ENCODE peak calls at places on chromosomes 4 and X, in eight cellular contexts. One of them, this sample, is unnamed.

GRCh38 chr4:37662861-37663390 is 23.2 kb downstream of the RELL1 start:
- DNase-seq in fibroblast of the aortic adventitia: peak
- DNase-seq in endodermal cell: peak
- DNase-seq in HT1080: no peak
- DNase-seq in AG09309: no peak
- DNase-seq in NB4: no peak
- DNase-seq in activated CD4-positive, alpha-beta T cell treated with anti-CD3 and anti-CD28 coated beads, Interleukin-2, amount 10 ng/mL, durations not matched to agents 7 days and 5 days: no peak
- DNase-seq in neural progenitor cell: peak
- DNase-seq in this sample: peak

GRCh38 chr4:2341261-2341841 is 77.1 kb downstream of the ZFYVE28 start:
- DNase-seq in fibroblast of the aortic adventitia: no peak
- DNase-seq in endodermal cell: no peak
- DNase-seq in NB4: no peak
- DNase-seq in activated CD4-positive, alpha-beta T cell treated with anti-CD3 and anti-CD28 coated beads, Interleukin-2, amount 10 ng/mL, durations not matched to agents 7 days and 5 days: peak
- DNase-seq in neural progenitor cell: no peak
- DNase-seq in HT1080: no peak
- DNase-seq in AG09309: no peak
- DNase-seq in this sample: no peak

GRCh38 chr4:46123872-46124755 is at the start of gene GABRG1:
- DNase-seq in activated CD4-positive, alpha-beta T cell treated with anti-CD3 and anti-CD28 coated beads, Interleukin-2, amount 10 ng/mL, durations not matched to agents 7 days and 5 days: no peak
- DNase-seq in endodermal cell: peak
- DNase-seq in AG09309: no peak
- DNase-seq in neural progenitor cell: peak
- DNase-seq in NB4: no peak
- DNase-seq in HT1080: no peak
- DNase-seq in fibroblast of the aortic adventitia: no peak
- DNase-seq in this sample: peak

GRCh38 chrX:56798866-56799864 is 70.1 kb downstream of the NBDY start:
- DNase-seq in HT1080: no peak
- DNase-seq in endodermal cell: peak
- DNase-seq in fibroblast of the aortic adventitia: peak
- DNase-seq in AG09309: no peak
- DNase-seq in neural progenitor cell: peak
- DNase-seq in NB4: no peak
- DNase-seq in activated CD4-positive, alpha-beta T cell treated with anti-CD3 and anti-CD28 coated beads, Interleukin-2, amount 10 ng/mL, durations not matched to agents 7 days and 5 days: peak
- DNase-seq in this sample: no peak

GRCh38 chr4:7637139-7637538 is 202.4 kb upstream of the PSAPL1 start:
- DNase-seq in NB4: no peak
- DNase-seq in HT1080: no peak
- DNase-seq in activated CD4-positive, alpha-beta T cell treated with anti-CD3 and anti-CD28 coated beads, Interleukin-2, amount 10 ng/mL, durations not matched to agents 7 days and 5 days: no peak
- DNase-seq in neural progenitor cell: no peak
- DNase-seq in fibroblast of the aortic adventitia: no peak
- DNase-seq in endodermal cell: no peak
- DNase-seq in AG09309: no peak
- DNase-seq in this sample: no peak

GRCh38 chrX:79330022-79330421 is 37.1 kb downstream of the ITM2A start:
- DNase-seq in neural progenitor cell: peak
- DNase-seq in AG09309: no peak
- DNase-seq in fibroblast of the aortic adventitia: no peak
- DNase-seq in activated CD4-positive, alpha-beta T cell treated with anti-CD3 and anti-CD28 coated beads, Interleukin-2, amount 10 ng/mL, durations not matched to agents 7 days and 5 days: no peak
- DNase-seq in endodermal cell: peak
- DNase-seq in NB4: no peak
- DNase-seq in HT1080: no peak
- DNase-seq in this sample: peak

GRCh38 chr4:76251448-76252270 is at the start of gene FAM47E:
- DNase-seq in HT1080: peak
- DNase-seq in endodermal cell: peak
- DNase-seq in NB4: peak
- DNase-seq in neural progenitor cell: peak
- DNase-seq in AG09309: no peak
- DNase-seq in activated CD4-positive, alpha-beta T cell treated with anti-CD3 and anti-CD28 coated beads, Interleukin-2, amount 10 ng/mL, durations not matched to agents 7 days and 5 days: peak
- DNase-seq in fibroblast of the aortic adventitia: no peak
- DNase-seq in this sample: peak

GRCh38 chr4:137968956-137969709 is 273.0 kb downstream of the SLC7A11 start:
- DNase-seq in activated CD4-positive, alpha-beta T cell treated with anti-CD3 and anti-CD28 coated beads, Interleukin-2, amount 10 ng/mL, durations not matched to agents 7 days and 5 days: no peak
- DNase-seq in AG09309: peak
- DNase-seq in HT1080: no peak
- DNase-seq in fibroblast of the aortic adventitia: peak
- DNase-seq in NB4: no peak
- DNase-seq in endodermal cell: peak
- DNase-seq in neural progenitor cell: no peak
- DNase-seq in this sample: no peak

GRCh38 chr4:825969-826330 is at the start of gene CPLX1:
- DNase-seq in fibroblast of the aortic adventitia: no peak
- DNase-seq in AG09309: no peak
- DNase-seq in endodermal cell: peak
- DNase-seq in HT1080: no peak
- DNase-seq in activated CD4-positive, alpha-beta T cell treated with anti-CD3 and anti-CD28 coated beads, Interleukin-2, amount 10 ng/mL, durations not matched to agents 7 days and 5 days: no peak
- DNase-seq in neural progenitor cell: peak
- DNase-seq in NB4: no peak
- DNase-seq in this sample: peak

GRCh38 chr4:1072830-1073446 is 40.4 kb downstream of the RNF212 start:
- DNase-seq in HT1080: peak
- DNase-seq in endodermal cell: peak
- DNase-seq in activated CD4-positive, alpha-beta T cell treated with anti-CD3 and anti-CD28 coated beads, Interleukin-2, amount 10 ng/mL, durations not matched to agents 7 days and 5 days: peak
- DNase-seq in fibroblast of the aortic adventitia: peak
- DNase-seq in AG09309: peak
- DNase-seq in NB4: peak
- DNase-seq in neural progenitor cell: peak
- DNase-seq in this sample: peak

GRCh38 chr4:155353923-155354540 is 22.7 kb downstream of the MAP9 start:
- DNase-seq in neural progenitor cell: peak
- DNase-seq in HT1080: peak
- DNase-seq in endodermal cell: peak
- DNase-seq in fibroblast of the aortic adventitia: peak
- DNase-seq in activated CD4-positive, alpha-beta T cell treated with anti-CD3 and anti-CD28 coated beads, Interleukin-2, amount 10 ng/mL, durations not matched to agents 7 days and 5 days: peak
- DNase-seq in NB4: peak
- DNase-seq in AG09309: peak
- DNase-seq in this sample: peak

GRCh38 chrX:81121513-81122363 is 80.0 kb downstream of the HMGN5 start:
- DNase-seq in AG09309: peak
- DNase-seq in neural progenitor cell: peak
- DNase-seq in HT1080: peak
- DNase-seq in fibroblast of the aortic adventitia: peak
- DNase-seq in activated CD4-positive, alpha-beta T cell treated with anti-CD3 and anti-CD28 coated beads, Interleukin-2, amount 10 ng/mL, durations not matched to agents 7 days and 5 days: peak
- DNase-seq in endodermal cell: peak
- DNase-seq in NB4: peak
- DNase-seq in this sample: peak

GRCh38 chr4:79650794-79651431 is 242.9 kb upstream of the GK2 start:
- DNase-seq in neural progenitor cell: no peak
- DNase-seq in HT1080: peak
- DNase-seq in activated CD4-positive, alpha-beta T cell treated with anti-CD3 and anti-CD28 coated beads, Interleukin-2, amount 10 ng/mL, durations not matched to agents 7 days and 5 days: no peak
- DNase-seq in fibroblast of the aortic adventitia: peak
- DNase-seq in NB4: peak
- DNase-seq in AG09309: peak
- DNase-seq in endodermal cell: no peak
- DNase-seq in this sample: no peak

GRCh38 chr4:182306792-182307507 is 63.7 kb downstream of the TENM3 start:
- DNase-seq in HT1080: peak
- DNase-seq in AG09309: peak
- DNase-seq in activated CD4-positive, alpha-beta T cell treated with anti-CD3 and anti-CD28 coated beads, Interleukin-2, amount 10 ng/mL, durations not matched to agents 7 days and 5 days: no peak
- DNase-seq in neural progenitor cell: no peak
- DNase-seq in NB4: peak
- DNase-seq in fibroblast of the aortic adventitia: no peak
- DNase-seq in endodermal cell: no peak
- DNase-seq in this sample: no peak

GRCh38 chr4:109729155-109729562 is 711 bp downstream of the PLA2G12A start:
- DNase-seq in AG09309: no peak
- DNase-seq in neural progenitor cell: peak
- DNase-seq in endodermal cell: no peak
- DNase-seq in fibroblast of the aortic adventitia: peak
- DNase-seq in HT1080: no peak
- DNase-seq in activated CD4-positive, alpha-beta T cell treated with anti-CD3 and anti-CD28 coated beads, Interleukin-2, amount 10 ng/mL, durations not matched to agents 7 days and 5 days: peak
- DNase-seq in NB4: peak
- DNase-seq in this sample: peak

GRCh38 chr4:41709844-41710481 is 38.6 kb downstream of the PHOX2B start:
- DNase-seq in fibroblast of the aortic adventitia: peak
- DNase-seq in HT1080: peak
- DNase-seq in NB4: peak
- DNase-seq in activated CD4-positive, alpha-beta T cell treated with anti-CD3 and anti-CD28 coated beads, Interleukin-2, amount 10 ng/mL, durations not matched to agents 7 days and 5 days: no peak
- DNase-seq in AG09309: peak
- DNase-seq in neural progenitor cell: no peak
- DNase-seq in endodermal cell: no peak
- DNase-seq in this sample: no peak

GRCh38 chrX:53494427-53494826 is 60.3 kb upstream of the HSD17B10 start:
- DNase-seq in NB4: peak
- DNase-seq in HT1080: no peak
- DNase-seq in activated CD4-positive, alpha-beta T cell treated with anti-CD3 and anti-CD28 coated beads, Interleukin-2, amount 10 ng/mL, durations not matched to agents 7 days and 5 days: no peak
- DNase-seq in AG09309: no peak
- DNase-seq in fibroblast of the aortic adventitia: no peak
- DNase-seq in neural progenitor cell: no peak
- DNase-seq in endodermal cell: no peak
- DNase-seq in this sample: no peak

GRCh38 chrX:65463550-65463949 is 71.0 kb downstream of the LAS1L start:
- DNase-seq in HT1080: no peak
- DNase-seq in AG09309: no peak
- DNase-seq in endodermal cell: peak
- DNase-seq in fibroblast of the aortic adventitia: peak
- DNase-seq in NB4: no peak
- DNase-seq in neural progenitor cell: peak
- DNase-seq in activated CD4-positive, alpha-beta T cell treated with anti-CD3 and anti-CD28 coated beads, Interleukin-2, amount 10 ng/mL, durations not matched to agents 7 days and 5 days: no peak
- DNase-seq in this sample: peak

GRCh38 chrX:130055103-130055502 is 55.2 kb downstream of the ELF4 start:
- DNase-seq in AG09309: peak
- DNase-seq in HT1080: no peak
- DNase-seq in fibroblast of the aortic adventitia: peak
- DNase-seq in endodermal cell: peak
- DNase-seq in activated CD4-positive, alpha-beta T cell treated with anti-CD3 and anti-CD28 coated beads, Interleukin-2, amount 10 ng/mL, durations not matched to agents 7 days and 5 days: no peak
- DNase-seq in neural progenitor cell: no peak
- DNase-seq in NB4: no peak
- DNase-seq in this sample: no peak

GRCh38 chrX:20515841-20516461 is 249.2 kb upstream of the RPS6KA3 start:
- DNase-seq in NB4: peak
- DNase-seq in activated CD4-positive, alpha-beta T cell treated with anti-CD3 and anti-CD28 coated beads, Interleukin-2, amount 10 ng/mL, durations not matched to agents 7 days and 5 days: peak
- DNase-seq in endodermal cell: no peak
- DNase-seq in neural progenitor cell: no peak
- DNase-seq in fibroblast of the aortic adventitia: peak
- DNase-seq in AG09309: peak
- DNase-seq in HT1080: peak
- DNase-seq in this sample: peak

GRCh38 chrX:920234-920799 is 289.7 kb downstream of the SHOX start:
- DNase-seq in neural progenitor cell: no peak
- DNase-seq in endodermal cell: no peak
- DNase-seq in NB4: no peak
- DNase-seq in activated CD4-positive, alpha-beta T cell treated with anti-CD3 and anti-CD28 coated beads, Interleukin-2, amount 10 ng/mL, durations not matched to agents 7 days and 5 days: no peak
- DNase-seq in HT1080: no peak
- DNase-seq in AG09309: no peak
- DNase-seq in fibroblast of the aortic adventitia: no peak
- DNase-seq in this sample: no peak

GRCh38 chr4:48905363-48906015 is 1.1 kb downstream of the OCIAD2 start:
- DNase-seq in AG09309: no peak
- DNase-seq in NB4: peak
- DNase-seq in endodermal cell: no peak
- DNase-seq in HT1080: peak
- DNase-seq in fibroblast of the aortic adventitia: peak
- DNase-seq in activated CD4-positive, alpha-beta T cell treated with anti-CD3 and anti-CD28 coated beads, Interleukin-2, amount 10 ng/mL, durations not matched to agents 7 days and 5 days: no peak
- DNase-seq in neural progenitor cell: no peak
- DNase-seq in this sample: peak

GRCh38 chrX:132592880-132593279 is 104.0 kb upstream of the MBNL3 start:
- DNase-seq in fibroblast of the aortic adventitia: peak
- DNase-seq in NB4: peak
- DNase-seq in neural progenitor cell: peak
- DNase-seq in endodermal cell: peak
- DNase-seq in AG09309: no peak
- DNase-seq in activated CD4-positive, alpha-beta T cell treated with anti-CD3 and anti-CD28 coated beads, Interleukin-2, amount 10 ng/mL, durations not matched to agents 7 days and 5 days: peak
- DNase-seq in HT1080: peak
- DNase-seq in this sample: peak

GRCh38 chr4:98262431-98262830 is 1.2 kb downstream of the RAP1GDS1 start:
- DNase-seq in HT1080: no peak
- DNase-seq in NB4: peak
- DNase-seq in neural progenitor cell: no peak
- DNase-seq in AG09309: no peak
- DNase-seq in activated CD4-positive, alpha-beta T cell treated with anti-CD3 and anti-CD28 coated beads, Interleukin-2, amount 10 ng/mL, durations not matched to agents 7 days and 5 days: no peak
- DNase-seq in endodermal cell: no peak
- DNase-seq in fibroblast of the aortic adventitia: peak
- DNase-seq in this sample: no peak

GRCh38 chr4:67520141-67520540 is 25.2 kb downstream of the CENPC start:
- DNase-seq in NB4: no peak
- DNase-seq in fibroblast of the aortic adventitia: no peak
- DNase-seq in AG09309: no peak
- DNase-seq in neural progenitor cell: no peak
- DNase-seq in endodermal cell: no peak
- DNase-seq in HT1080: no peak
- DNase-seq in activated CD4-positive, alpha-beta T cell treated with anti-CD3 and anti-CD28 coated beads, Interleukin-2, amount 10 ng/mL, durations not matched to agents 7 days and 5 days: no peak
- DNase-seq in this sample: no peak

GRCh38 chr4:53477038-53477565 is 99.7 kb downstream of the FIP1L1 start:
- DNase-seq in endodermal cell: no peak
- DNase-seq in activated CD4-positive, alpha-beta T cell treated with anti-CD3 and anti-CD28 coated beads, Interleukin-2, amount 10 ng/mL, durations not matched to agents 7 days and 5 days: no peak
- DNase-seq in AG09309: no peak
- DNase-seq in HT1080: no peak
- DNase-seq in fibroblast of the aortic adventitia: peak
- DNase-seq in neural progenitor cell: peak
- DNase-seq in NB4: no peak
- DNase-seq in this sample: peak

GRCh38 chrX:111511477-111511876 is at the start of gene SERTM2:
- DNase-seq in activated CD4-positive, alpha-beta T cell treated with anti-CD3 and anti-CD28 coated beads, Interleukin-2, amount 10 ng/mL, durations not matched to agents 7 days and 5 days: no peak
- DNase-seq in fibroblast of the aortic adventitia: peak
- DNase-seq in neural progenitor cell: peak
- DNase-seq in NB4: peak
- DNase-seq in AG09309: no peak
- DNase-seq in HT1080: peak
- DNase-seq in endodermal cell: peak
- DNase-seq in this sample: peak

GRCh38 chrX:154074199-154074598 is 23.3 kb downstream of the MECP2 start:
- DNase-seq in endodermal cell: peak
- DNase-seq in HT1080: peak
- DNase-seq in NB4: no peak
- DNase-seq in activated CD4-positive, alpha-beta T cell treated with anti-CD3 and anti-CD28 coated beads, Interleukin-2, amount 10 ng/mL, durations not matched to agents 7 days and 5 days: no peak
- DNase-seq in neural progenitor cell: no peak
- DNase-seq in AG09309: peak
- DNase-seq in fibroblast of the aortic adventitia: peak
- DNase-seq in this sample: peak

GRCh38 chr4:6229095-6229494 is 28.7 kb upstream of the JAKMIP1 start:
- DNase-seq in endodermal cell: peak
- DNase-seq in AG09309: no peak
- DNase-seq in HT1080: no peak
- DNase-seq in fibroblast of the aortic adventitia: no peak
- DNase-seq in NB4: no peak
- DNase-seq in activated CD4-positive, alpha-beta T cell treated with anti-CD3 and anti-CD28 coated beads, Interleukin-2, amount 10 ng/mL, durations not matched to agents 7 days and 5 days: no peak
- DNase-seq in neural progenitor cell: no peak
- DNase-seq in this sample: no peak

GRCh38 chrX:48459483-48459882 is 10.6 kb downstream of the SLC38A5 start:
- DNase-seq in fibroblast of the aortic adventitia: no peak
- DNase-seq in HT1080: no peak
- DNase-seq in endodermal cell: no peak
- DNase-seq in activated CD4-positive, alpha-beta T cell treated with anti-CD3 and anti-CD28 coated beads, Interleukin-2, amount 10 ng/mL, durations not matched to agents 7 days and 5 days: no peak
- DNase-seq in NB4: no peak
- DNase-seq in AG09309: no peak
- DNase-seq in neural progenitor cell: no peak
- DNase-seq in this sample: no peak

GRCh38 chr4:30721353-30722091 is 1.4 kb downstream of the PCDH7 start:
- DNase-seq in AG09309: no peak
- DNase-seq in neural progenitor cell: peak
- DNase-seq in NB4: no peak
- DNase-seq in HT1080: no peak
- DNase-seq in endodermal cell: peak
- DNase-seq in activated CD4-positive, alpha-beta T cell treated with anti-CD3 and anti-CD28 coated beads, Interleukin-2, amount 10 ng/mL, durations not matched to agents 7 days and 5 days: no peak
- DNase-seq in fibroblast of the aortic adventitia: peak
- DNase-seq in this sample: peak

GRCh38 chr4:143411527-143412480 is 75.1 kb downstream of the GAB1 start:
- DNase-seq in activated CD4-positive, alpha-beta T cell treated with anti-CD3 and anti-CD28 coated beads, Interleukin-2, amount 10 ng/mL, durations not matched to agents 7 days and 5 days: no peak
- DNase-seq in endodermal cell: no peak
- DNase-seq in HT1080: no peak
- DNase-seq in AG09309: no peak
- DNase-seq in NB4: no peak
- DNase-seq in neural progenitor cell: peak
- DNase-seq in fibroblast of the aortic adventitia: peak
- DNase-seq in this sample: no peak

GRCh38 chrX:120457766-120458180 is 11.3 kb downstream of the LAMP2 start:
- DNase-seq in HT1080: peak
- DNase-seq in neural progenitor cell: no peak
- DNase-seq in endodermal cell: no peak
- DNase-seq in activated CD4-positive, alpha-beta T cell treated with anti-CD3 and anti-CD28 coated beads, Interleukin-2, amount 10 ng/mL, durations not matched to agents 7 days and 5 days: no peak
- DNase-seq in AG09309: peak
- DNase-seq in fibroblast of the aortic adventitia: peak
- DNase-seq in NB4: peak
- DNase-seq in this sample: no peak

GRCh38 chr4:112704991-112705845 is 68.3 kb downstream of the LARP7 start:
- DNase-seq in AG09309: no peak
- DNase-seq in NB4: no peak
- DNase-seq in endodermal cell: peak
- DNase-seq in activated CD4-positive, alpha-beta T cell treated with anti-CD3 and anti-CD28 coated beads, Interleukin-2, amount 10 ng/mL, durations not matched to agents 7 days and 5 days: no peak
- DNase-seq in HT1080: peak
- DNase-seq in neural progenitor cell: peak
- DNase-seq in fibroblast of the aortic adventitia: peak
- DNase-seq in this sample: peak